ENCODE peak calls at places on chromosomes 7 and 10, in six cellular contexts. C, P, V, Z, F and U are unnamed samples.

GRCh38 chr10:52452600-52453493 is 138.8 kb downstream of the DKK1 start:
- DNase-seq in P (no peak), V (no peak), Z (no peak), F (no peak), C (no peak), U (no peak)

GRCh38 chr7:74311305-74311744 is 22.1 kb downstream of the CLIP2 start:
- DNase-seq in F (no peak), V (peak; percentile 71), C (no peak), P (peak; percentile 42), Z (no peak), U (no peak)

GRCh38 chr10:128047991-128048826 is 78.0 kb downstream of the MKI67 start:
- DNase-seq in P (no peak), F (no peak), C (peak; percentile 39), Z (no peak), V (peak; percentile 53), U (no peak)

GRCh38 chr10:128781636-128782035 is 655.4 kb upstream of the MKI67 start:
- DNase-seq in Z (no peak), F (no peak), P (no peak), C (no peak), V (no peak), U (no peak)

GRCh38 chr10:76333331-76333730 is 901.9 kb downstream of the LRMDA start:
- DNase-seq in P (no peak), Z (no peak), C (no peak), V (no peak), F (no peak), U (no peak)

GRCh38 chr10:71837085-71837827 is 13.8 kb downstream of the PSAP start:
- DNase-seq in P (no peak), F (no peak), V (no peak), C (no peak), Z (no peak), U (no peak)

GRCh38 chr7:116432517-116432916 is 67.0 kb upstream of the CAV2 start:
- DNase-seq in F (no peak), C (no peak), P (no peak), Z (no peak), V (peak; percentile 32), U (no peak)

GRCh38 chr7:121126801-121127534 is 138.5 kb downstream of the CPED1 start:
- DNase-seq in C (no peak), F (no peak), Z (no peak), P (peak; percentile 25), V (peak; percentile 53), U (no peak)

GRCh38 chr7:95011156-95011928 is 103.9 kb downstream of the PPP1R9A start:
- DNase-seq in C (no peak), F (no peak), P (no peak), V (peak; percentile 75), Z (peak; percentile 41), U (no peak)

GRCh38 chr7:128135275-128136214 is 104.3 kb upstream of the LRRC4 start:
- DNase-seq in Z (no peak), P (no peak), C (peak; percentile 71), F (no peak), V (peak; percentile 59), U (no peak)

GRCh38 chr7:157785486-157786186 is 448.8 kb downstream of the DNAJB6 start:
- DNase-seq in F (no peak), Z (no peak), V (no peak), P (no peak), C (no peak), U (no peak)

GRCh38 chr7:47581442-47581820 is 480 bp downstream of the TNS3 start:
- DNase-seq in C (peak; percentile 73), Z (no peak), P (no peak), F (no peak), V (no peak), U (no peak)

GRCh38 chr7:48411619-48412018 is 240.4 kb downstream of the ABCA13 start:
- DNase-seq in P (no peak), C (no peak), V (no peak), F (no peak), Z (no peak), U (no peak)

GRCh38 chr10:67663449-67664087 is 32.4 kb downstream of the CTNNA3 start:
- DNase-seq in F (peak; percentile 47), V (no peak), P (no peak), C (no peak), Z (no peak), U (no peak)

GRCh38 chr10:84329094-84329611 is 764 bp downstream of the CCSER2 start:
- DNase-seq in Z (no peak), P (no peak), C (peak; percentile 57), V (peak; percentile 51), F (no peak), U (no peak)

GRCh38 chr10:97827778-97828291 is 21.8 kb upstream of the GOLGA7B start:
- DNase-seq in V (no peak), P (no peak), F (no peak), C (no peak), Z (no peak), U (no peak)

GRCh38 chr7:106050002-106050742 is 61.9 kb downstream of the SYPL1 start:
- DNase-seq in P (no peak), F (no peak), Z (no peak), C (peak; percentile 55), V (peak; percentile 79), U (peak; percentile 32)

GRCh38 chr10:49518982-49519578 is 19.8 kb downstream of the ERCC6 start:
- DNase-seq in F (no peak), P (peak; percentile 22), V (peak; percentile 61), C (peak; percentile 59), Z (no peak), U (no peak)

GRCh38 chr10:37734971-37735370 is 122.4 kb downstream of the ZNF248 start:
- DNase-seq in Z (no peak), P (peak; percentile 7), V (no peak), C (no peak), F (no peak), U (peak; percentile 2)

GRCh38 chr7:155274956-155275355 is 22.7 kb upstream of the INSIG1 start:
- DNase-seq in V (no peak), Z (no peak), C (no peak), F (no peak), P (no peak), U (no peak)

GRCh38 chr7:157581740-157582139 is 244.9 kb downstream of the DNAJB6 start:
- DNase-seq in V (no peak), F (no peak), C (no peak), Z (no peak), P (no peak), U (no peak)

GRCh38 chr10:63257784-63258183 is 124.7 kb downstream of the NRBF2 start:
- DNase-seq in F (no peak), V (no peak), P (no peak), C (no peak), Z (no peak), U (no peak)

GRCh38 chr10:7161484-7162283 is 249.2 kb downstream of the SFMBT2 start:
- DNase-seq in C (no peak), Z (no peak), F (no peak), P (no peak), V (peak; percentile 62), U (no peak)

GRCh38 chr10:92222603-92223275 is 68.1 kb downstream of the CPEB3 start:
- DNase-seq in C (no peak), F (no peak), Z (no peak), P (peak; percentile 22), V (peak; percentile 85), U (no peak)

GRCh38 chr7:95545007-95545615 is 51.2 kb downstream of the PDK4 start:
- DNase-seq in C (peak; percentile 82), F (peak; percentile 39), P (peak; percentile 78), V (peak; percentile 80), Z (no peak), U (peak; percentile 27)

GRCh38 chr10:84540022-84540616 is 211.7 kb downstream of the CCSER2 start:
- DNase-seq in P (no peak), Z (peak; percentile 77), V (peak; percentile 70), F (no peak), C (no peak), U (peak; percentile 76)

GRCh38 chr10:97332586-97333350 is 1.8 kb downstream of the FRAT2 start:
- DNase-seq in P (peak; percentile 45), C (peak; percentile 82), F (peak; percentile 31), V (peak; percentile 90), Z (no peak), U (peak; percentile 76)

GRCh38 chr7:98210513-98211220 is 572 bp upstream of the BHLHA15 start:
- DNase-seq in P (no peak), Z (no peak), V (no peak), F (no peak), C (peak; percentile 40), U (no peak)

GRCh38 chr7:106814887-106815286 is 50.2 kb upstream of the PIK3CG start:
- DNase-seq in C (no peak), Z (no peak), P (no peak), V (no peak), F (no peak), U (no peak)

GRCh38 chr7:37016073-37016878 is 292.0 kb upstream of the AOAH start:
- DNase-seq in Z (no peak), P (no peak), V (no peak), C (no peak), F (no peak), U (no peak)
- TF ChIP-seq CTCF in Z (no peak), P (no peak), V (no peak), C (no peak), F (no peak), U (no peak)

GRCh38 chr10:51074238-51075028 is at the start of gene PRKG1:
- DNase-seq in V (peak; percentile 73), C (peak; percentile 77), P (peak; percentile 33), F (peak; percentile 46), Z (no peak), U (peak; percentile 50)
- H3K4me3 ChIP-seq in V (peak within 1 kb of the TSS; percentile 65), C (peak within 1 kb of the TSS; percentile 54), P (peak within 1 kb of the TSS; percentile 60), F (peak within 1 kb of the TSS; percentile 82), Z (peak within 1 kb of the TSS; percentile 80), U (peak within 1 kb of the TSS; percentile 76)

DNA sequence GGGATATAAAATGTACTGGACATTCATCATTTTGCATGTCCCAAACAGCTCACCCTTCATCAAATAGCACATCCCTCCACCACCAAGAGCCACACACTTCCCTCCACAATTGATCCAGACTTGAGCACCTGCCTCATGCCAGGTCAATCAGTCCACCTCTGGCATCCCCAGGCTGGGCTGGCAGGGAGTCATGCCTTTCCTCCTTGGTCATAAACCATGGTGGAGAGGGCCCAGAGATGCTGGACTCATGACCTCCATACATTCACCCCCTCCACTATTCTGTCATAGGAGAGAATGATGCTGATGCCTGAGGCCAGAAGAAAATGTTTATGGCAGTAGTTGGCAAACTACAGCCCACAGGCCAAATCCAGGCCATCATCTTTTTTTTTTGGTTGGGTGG is 16.1 kb upstream of the GDF10 start:
- DNase-seq in C (no peak), V (no peak), F (no peak), Z (no peak), P (no peak), U (no peak)
- TF ChIP-seq CTCF in C (no peak), V (no peak), F (no peak), Z (no peak), P (no peak), U (no peak)

DNA sequence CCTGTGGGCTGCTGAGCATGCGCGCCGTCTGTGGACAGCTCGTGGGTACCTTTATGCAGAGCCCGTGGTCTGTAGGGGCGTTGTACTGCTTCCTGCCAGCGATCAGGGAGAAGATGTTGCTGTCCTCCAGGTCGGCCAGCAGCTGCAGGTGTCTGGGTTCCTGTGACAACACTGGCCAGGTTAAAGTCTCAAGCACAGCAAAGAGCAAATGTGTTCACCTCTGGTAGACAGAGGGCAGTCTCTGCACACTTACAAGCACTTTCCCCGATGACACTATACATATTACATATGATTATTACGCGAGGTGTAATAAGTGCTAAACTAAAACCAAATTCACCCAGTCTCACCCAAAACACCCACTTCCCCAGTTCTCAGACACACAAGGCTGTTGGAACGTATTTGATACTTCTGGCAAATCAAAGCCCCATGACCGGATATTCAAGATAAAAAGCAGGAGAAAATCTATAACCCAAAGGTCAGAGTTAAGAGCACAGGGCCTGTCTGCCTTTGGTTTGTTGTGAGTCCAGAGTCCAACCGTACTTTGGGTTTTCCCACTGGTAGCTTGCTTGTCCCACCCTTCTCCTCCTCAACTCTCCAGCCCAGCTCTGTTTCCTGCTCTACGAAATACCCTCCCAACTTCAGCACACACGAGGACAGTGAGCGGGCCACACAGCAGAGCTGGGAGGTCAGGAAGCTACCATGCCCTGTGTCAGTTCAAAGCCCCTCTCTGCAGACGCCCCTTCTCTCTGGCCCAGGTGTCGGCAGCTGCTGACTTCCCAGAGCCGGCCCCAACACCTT is 49.7 kb upstream of the DDC start:
- DNase-seq in V (peak; percentile 16), P (no peak), Z (no peak), F (no peak), C (peak; percentile 69), U (no peak)
- H3K4me3 ChIP-seq in V (no peak overlapping the region), P (no peak overlapping the region), Z (no peak overlapping the region), F (no peak overlapping the region), C (no peak overlapping the region), U (no peak overlapping the region)